ENCODE peak calls at places on chromosomes 16 and 17, in four cellular contexts. U is HL-60, M is K562, O is GM12878. E is an unnamed sample.

GRCh38 chr17:80002242-80002641 is 33.4 kb downstream of the TBC1D16 start:
- DNase-seq in M (no peak), U (no peak), O (no peak), E (no peak)

GRCh38 chr17:9006175-9006767 is 15.0 kb upstream of the NTN1 start:
- DNase-seq in U (no peak), M (no peak), O (no peak), E (no peak)

GRCh38 chr16:17320009-17320408 is 150.8 kb downstream of the XYLT1 start:
- DNase-seq in M (no peak), U (no peak), O (no peak), E (no peak)

GRCh38 chr17:49076575-49077384 is 55.8 kb upstream of the B4GALNT2 start:
- DNase-seq in U (no peak), O (no peak), M (no peak), E (no peak)

GRCh38 chr16:11157143-11157542 is 98.9 kb downstream of the SOCS1 start:
- DNase-seq in M (no peak), U (no peak), O (no peak), E (no peak)

GRCh38 chr17:75151893-75152292 is 2.4 kb downstream of the JPT1 start:
- DNase-seq in M (no peak), O (no peak), U (no peak), E (no peak)

GRCh38 chr17:75587718-75588545 is at the start of gene MYO15B:
- DNase-seq in M (peak), U (peak), O (no peak), E (peak)

GRCh38 chr16:645852-646678 is 3.1 kb upstream of the WDR90 start:
- DNase-seq in O (no peak), M (no peak), U (no peak), E (no peak)

GRCh38 chr16:58755989-58756649 is 22.0 kb upstream of the GOT2 start:
- DNase-seq in M (peak), O (no peak), U (peak), E (peak)

GRCh38 chr17:44522883-44523671 is 19.9 kb upstream of the GPATCH8 start:
- DNase-seq in U (peak), M (peak), O (peak), E (peak)

GRCh38 chr17:64007838-64008282 is 9.7 kb downstream of the PRR29 start:
- DNase-seq in U (no peak), M (no peak), O (no peak), E (no peak)

GRCh38 chr16:70391446-70391845 is 44.7 kb downstream of the DDX19A start:
- DNase-seq in U (no peak), O (no peak), M (no peak), E (no peak)

GRCh38 chr17:35607239-35607817 is 20.2 kb downstream of the AP2B1 start:
- DNase-seq in O (no peak), U (no peak), M (no peak), E (no peak)

GRCh38 chr17:20008242-20009051 is 712 bp upstream of the SPECC1 start:
- DNase-seq in U (no peak), O (no peak), M (peak), E (peak)

GRCh38 chr17:57519199-57519598 is 225.9 kb downstream of the CCDC182 start:
- DNase-seq in O (no peak), M (no peak), U (no peak), E (no peak)

GRCh38 chr16:23365602-23366240 is 63.6 kb downstream of the SCNN1B start:
- DNase-seq in M (no peak), O (peak), U (peak), E (no peak)

GRCh38 chr16:1781758-1782407 is 488 bp downstream of the SPSB3 start:
- DNase-seq in O (no peak), U (peak), M (no peak), E (no peak)

DNA sequence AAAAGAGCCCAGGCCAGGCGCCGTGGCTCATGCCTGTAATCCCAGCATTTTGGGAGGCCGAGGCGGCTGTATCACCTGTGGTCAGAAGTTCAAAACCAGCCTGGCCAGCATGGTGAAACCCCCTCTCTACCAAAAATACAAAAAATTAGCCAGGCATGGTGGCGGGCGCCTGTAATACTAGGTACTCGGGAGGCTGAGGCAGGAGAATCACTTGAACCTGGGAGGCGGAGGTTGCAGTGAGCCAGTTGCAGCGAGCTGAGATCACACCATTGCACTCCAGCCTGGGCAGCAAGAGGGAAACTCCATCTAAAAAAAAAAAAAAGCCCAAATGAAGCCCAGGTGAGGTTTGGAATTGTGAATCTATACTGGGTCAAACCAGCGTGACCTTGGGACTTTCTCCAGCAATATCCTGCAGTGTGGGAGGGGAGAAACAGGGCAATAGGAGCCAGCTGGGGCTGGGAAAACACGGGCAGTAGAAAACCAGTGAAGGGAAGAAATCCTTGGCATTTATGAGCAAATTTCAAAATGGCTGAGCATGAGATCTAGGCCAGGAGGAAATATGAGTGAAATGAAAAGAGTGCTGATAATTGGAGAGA is 8.2 kb upstream of the DHX8 start:
- DNase-seq in M (no peak), U (no peak), O (no peak), E (no peak)
- TF ChIP-seq SPI1 in M (no peak), U (no peak), O (no peak), E (no peak)

DNA sequence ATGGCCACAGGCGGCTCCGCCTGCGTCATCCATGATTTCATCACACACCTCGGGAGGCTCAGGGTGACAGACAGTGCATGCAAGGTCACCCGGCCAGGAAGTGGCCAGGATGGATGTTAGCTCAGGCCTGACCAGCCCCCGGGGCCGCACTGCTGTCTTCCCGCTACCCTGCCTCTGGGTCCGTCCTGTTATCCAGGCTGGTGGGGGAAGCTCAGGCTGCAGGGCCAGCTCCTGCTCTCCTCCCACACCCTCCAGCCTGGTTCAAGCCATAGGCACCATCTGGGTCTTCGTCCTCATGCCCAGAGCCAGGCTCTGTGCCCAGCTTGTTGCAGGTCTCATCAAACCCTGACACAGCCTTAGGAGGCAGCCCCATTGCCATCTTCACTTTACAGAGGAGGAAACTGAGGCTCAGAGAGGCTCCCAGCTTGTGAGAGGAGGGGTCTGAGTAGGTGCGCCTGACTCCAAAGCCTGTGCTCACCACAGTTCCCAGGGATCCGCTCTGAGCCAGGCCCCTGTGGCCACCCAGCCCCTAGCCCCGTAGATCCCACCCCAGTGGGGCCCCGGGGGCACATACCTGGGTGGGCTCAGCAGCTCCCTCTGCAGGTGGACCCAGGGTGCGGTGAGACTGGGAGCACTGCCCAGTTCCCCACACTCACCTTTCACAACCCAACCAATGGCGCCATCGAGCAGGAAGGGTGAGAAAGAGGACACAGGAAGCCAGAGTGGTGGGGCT is 414 bp upstream of the ADGRG3 start:
- DNase-seq in O (no peak), M (peak), U (peak), E (no peak)
- TF ChIP-seq SPI1 in O (no peak), M (peak), U (peak), E (no peak)

DNA sequence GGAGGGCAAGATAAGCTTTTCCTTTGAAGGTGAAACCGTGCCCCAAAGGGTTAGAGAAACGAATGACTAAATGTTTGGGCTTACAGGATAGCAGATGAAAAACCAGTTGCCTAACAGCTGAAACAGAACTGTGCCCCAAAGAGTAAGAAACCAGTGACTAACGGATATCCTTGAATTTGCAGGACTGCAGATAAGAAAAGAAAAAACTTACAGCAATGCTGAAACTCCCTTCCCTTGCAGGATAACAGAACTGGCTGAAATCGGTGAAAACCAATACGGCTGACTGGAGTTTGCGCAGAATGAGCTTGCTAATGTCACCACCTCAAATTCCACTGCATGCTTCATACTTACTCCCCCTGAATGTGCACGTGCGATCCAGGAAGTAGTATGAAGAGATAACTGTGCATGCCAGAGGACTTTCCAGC is 175.2 kb upstream of the NLRP1 start:
- DNase-seq in O (no peak), M (no peak), U (no peak), E (no peak)
- TF ChIP-seq SPI1 in O (no peak), M (no peak), U (no peak), E (no peak)

GRCh38 chr16:84785843-84786538 is 33.8 kb upstream of the CRISPLD2 start:
- DNase-seq in U (no peak), M (no peak), O (no peak), E (no peak)
- TF ChIP-seq SPI1 in U (no peak), M (no peak), O (no peak), E (no peak)

GRCh38 chr17:42953669-42954068 is 10.6 kb downstream of the AARSD1 start:
- DNase-seq in U (no peak), O (no peak), M (no peak), E (no peak)
- TF ChIP-seq SPI1 in U (no peak), O (no peak), M (no peak), E (no peak)

E was measured in GM12891.